ENCODE peak calls at places on chromosomes 1 and 21, in seven cellular contexts. W is upper lobe of right lung, N is SJSA1, T is heart right ventricle, E is Panc1, Z is esophagus squamous epithelium, M is stomach. B is an unnamed sample.

GRCh38 chr1:119338004-119338403 is 30.6 kb upstream of the HAO2 start:
- DNase-seq in N (no peak), M (no peak), Z (no peak), T (no peak), W (no peak), E (no peak), B (no peak)

GRCh38 chr1:87325982-87326738 is 2.5 kb upstream of the LMO4 start:
- DNase-seq in Z (no peak), T (no peak), M (peak; percentile 30), W (no peak), N (peak; percentile 36), E (peak; percentile 69), B (no peak)

GRCh38 chr1:230641900-230642262 is 400 bp upstream of the COG2 start:
- DNase-seq in W (no peak), M (no peak), N (no peak), Z (no peak), T (no peak), E (no peak), B (no peak)

GRCh38 chr1:25583519-25584370 is 32.8 kb upstream of the MAN1C1 start:
- DNase-seq in M (no peak), T (no peak), W (no peak), Z (no peak), E (no peak), N (no peak), B (no peak)

GRCh38 chr21:31731112-31731801 is 661 bp downstream of the SCAF4 start:
- DNase-seq in N (peak; percentile 37), T (peak; percentile 40), E (no peak), M (peak; percentile 40), W (peak; percentile 79), Z (no peak), B (peak; percentile 77)

GRCh38 chr1:97989094-97989680 is 68.4 kb upstream of the DPYD start:
- DNase-seq in N (no peak), E (no peak), Z (no peak), M (no peak), T (no peak), W (no peak), B (no peak)

GRCh38 chr1:110384581-110385321 is 6.1 kb downstream of the SLC16A4 start:
- DNase-seq in W (no peak), T (no peak), M (no peak), N (no peak), E (no peak), Z (no peak), B (no peak)

GRCh38 chr1:68145418-68146126 is 86.8 kb downstream of the WLS start:
- DNase-seq in E (no peak), W (no peak), T (no peak), Z (no peak), N (no peak), M (peak; percentile 84), B (peak; percentile 53)

GRCh38 chr1:223077434-223077833 is 65.6 kb downstream of the TLR5 start:
- DNase-seq in E (no peak), N (no peak), M (no peak), T (peak; percentile 50), Z (no peak), W (no peak), B (no peak)

GRCh38 chr1:927741-928140 is 4.0 kb downstream of the SAMD11 start:
- DNase-seq in M (no peak), E (no peak), T (no peak), W (no peak), N (no peak), Z (no peak), B (no peak)

GRCh38 chr1:17795836-17796645 is 40.9 kb downstream of the ACTL8 start:
- DNase-seq in E (no peak), M (no peak), W (no peak), T (no peak), Z (no peak), N (no peak), B (no peak)

GRCh38 chr1:53295746-53296722 is 31.8 kb downstream of the LRP8 start:
- DNase-seq in Z (no peak), T (no peak), W (peak; percentile 72), M (no peak), E (no peak), N (no peak), B (no peak)

GRCh38 chr1:223141021-223141420 is 2.0 kb downstream of the TLR5 start:
- DNase-seq in N (peak; percentile 63), E (no peak), W (no peak), Z (no peak), M (no peak), T (no peak), B (no peak)

GRCh38 chr1:116671835-116672234 is 4.3 kb upstream of the IGSF3 start:
- DNase-seq in T (no peak), N (no peak), Z (no peak), E (no peak), M (no peak), W (no peak), B (no peak)

GRCh38 chr1:192266645-192267044 is 50.1 kb upstream of the RGS21 start:
- DNase-seq in M (no peak), W (no peak), T (no peak), N (no peak), Z (no peak), E (no peak), B (no peak)

GRCh38 chr1:47738560-47739182 is 258.5 kb downstream of the TRABD2B start:
- DNase-seq in E (no peak), T (peak; percentile 39), N (peak; percentile 61), Z (no peak), M (peak; percentile 56), W (no peak), B (peak; percentile 22)

GRCh38 chr21:41960386-41960785 is 6.6 kb upstream of the C2CD2 start:
- DNase-seq in W (no peak), M (no peak), T (no peak), N (no peak), Z (no peak), E (no peak), B (no peak)

GRCh38 chr1:227788279-227789041 is 27.0 kb upstream of the PRSS38 start:
- DNase-seq in Z (no peak), M (peak; percentile 43), T (no peak), W (peak; percentile 92), E (no peak), N (peak; percentile 67), B (peak; percentile 79)

GRCh38 chr21:25107708-25108107 is 499.6 kb downstream of the MRPL39 start:
- DNase-seq in Z (no peak), T (no peak), N (peak; percentile 42), M (no peak), E (no peak), W (no peak), B (no peak)

GRCh38 chr1:203675596-203676347 is 49.1 kb downstream of the ATP2B4 start:
- DNase-seq in T (no peak), M (peak; percentile 27), N (no peak), W (no peak), E (no peak), Z (no peak), B (peak; percentile 76)

GRCh38 chr1:151540021-151540981 is at the start of gene TUFT1:
- DNase-seq in N (peak; percentile 95), W (peak; percentile 98), Z (peak; percentile 78), M (peak; percentile 98), T (peak; percentile 91), E (peak; percentile 70), B (peak; percentile 96)

GRCh38 chr1:212368073-212368484 is 46.6 kb downstream of the PACC1 start:
- DNase-seq in Z (no peak), T (no peak), M (peak; percentile 64), E (peak; percentile 42), N (peak; percentile 55), W (no peak), B (peak; percentile 63)

GRCh38 chr1:25647106-25647505 is 30.5 kb downstream of the MAN1C1 start:
- DNase-seq in E (no peak), N (no peak), W (no peak), T (no peak), M (no peak), Z (no peak), B (no peak)

GRCh38 chr1:195097316-195097715 is 1510.9 kb downstream of the KCNT2 start:
- DNase-seq in N (no peak), W (no peak), M (no peak), T (no peak), E (no peak), Z (no peak), B (peak; percentile 19)

DNA sequence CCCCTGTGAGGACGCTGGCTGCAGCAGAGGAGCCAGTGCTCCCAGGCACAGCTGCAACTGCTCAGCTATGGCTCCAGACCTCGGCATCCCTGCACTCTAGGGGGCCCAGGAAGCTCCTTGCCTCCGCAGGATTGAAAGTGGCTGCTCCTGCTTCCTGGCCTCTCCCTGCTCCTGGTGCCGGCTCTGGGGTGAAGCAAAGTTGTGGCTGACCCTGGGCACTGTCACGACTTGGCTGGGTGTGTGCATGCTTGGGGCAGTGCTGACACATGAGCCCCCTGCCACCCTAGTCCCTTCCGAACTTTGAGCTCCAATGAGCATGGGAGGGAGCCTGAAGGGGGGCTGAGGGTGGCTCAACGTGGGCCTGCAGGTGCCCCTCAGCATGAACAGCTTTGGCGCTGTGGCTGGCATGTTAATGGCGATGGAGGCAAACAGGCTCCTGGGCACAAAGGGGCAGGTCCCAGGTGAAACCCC is 1512.2 kb downstream of the KCNT2 start:
- DNase-seq in M (no peak), T (no peak), N (no peak), Z (no peak), W (no peak), E (no peak), B (no peak)
- H3K27ac ChIP-seq in M (no peak overlapping the region), T (no peak overlapping the region), N (no peak overlapping the region), Z (no peak overlapping the region), W (no peak overlapping the region), E (no peak overlapping the region), B (no peak overlapping the region)

GRCh38 chr1:3674100-3675094 is 22.1 kb downstream of the TP73 start:
- DNase-seq in Z (no peak), M (no peak), E (no peak), T (peak; percentile 5), N (no peak), W (no peak), B (no peak)

GRCh38 chr1:3673381-3674099 is 21.2 kb downstream of the TP73 start:
- DNase-seq in E (no peak), N (no peak), Z (no peak), T (peak; percentile 3), M (no peak), W (peak; percentile 37), B (peak; percentile 24)

GRCh38 chr1:3676581-3677410 is 24.5 kb downstream of the TP73 start:
- DNase-seq in T (peak; percentile 3), Z (no peak), N (no peak), E (no peak), M (no peak), W (no peak), B (no peak)

GRCh38 chr1:3677411-3677944 is 25.2 kb downstream of the TP73 start:
- DNase-seq in T (peak; percentile 14), Z (no peak), W (no peak), E (no peak), M (no peak), N (no peak), B (no peak)

GRCh38 chr1:3675436-3675835 is 23.1 kb downstream of the TP73 start:
- DNase-seq in N (no peak), E (no peak), M (no peak), Z (no peak), T (no peak), W (no peak), B (no peak)
- H3K27ac ChIP-seq in N (no peak overlapping the region), E (no peak overlapping the region), M (no peak overlapping the region), Z (no peak overlapping the region), T (no peak overlapping the region), W (no peak overlapping the region), B (no peak overlapping the region)

GRCh38 chr1:12851779-12852178 is 3.3 kb upstream of the HNRNPCL1 start:
- DNase-seq in M (no peak), N (peak; percentile 19), T (no peak), W (no peak), Z (no peak), E (peak; percentile 41), B (no peak)
- H3K27ac ChIP-seq in M (no peak overlapping the region), N (peak overlapping the region; percentile 9), T (no peak overlapping the region), W (no peak overlapping the region), Z (no peak overlapping the region), E (no peak overlapping the region), B (no peak overlapping the region)

GRCh38 chr1:39861003-39861402 is 22.3 kb downstream of the TRIT1 start:
- DNase-seq in Z (no peak), T (no peak), W (no peak), M (no peak), N (no peak), E (no peak), B (no peak)
- H3K27ac ChIP-seq in Z (no peak overlapping the region), T (no peak overlapping the region), W (no peak overlapping the region), M (no peak overlapping the region), N (no peak overlapping the region), E (no peak overlapping the region), B (no peak overlapping the region)

B was measured in pancreas.